ENCODE peak calls at places on chromosomes 7 and 10, in four cellular contexts. Z, P, O and R are unnamed samples.

GRCh38 chr7:1754345-1754908 is 84.3 kb downstream of the ELFN1 start:
- DNase-seq in Z (no peak), P (no peak), O (no peak), R (no peak)

GRCh38 chr10:91163269-91163708 is 57.2 kb upstream of the PCGF5 start:
- DNase-seq in Z (peak), P (peak), O (peak), R (peak)

GRCh38 chr7:157194948-157195347 is 56.2 kb downstream of the UBE3C start:
- DNase-seq in Z (no peak), P (no peak), O (no peak), R (no peak)

GRCh38 chr7:40884226-40884625 is 749.4 kb downstream of the SUGCT start:
- DNase-seq in Z (no peak), P (no peak), O (no peak), R (no peak)

GRCh38 chr10:132446661-132447445 is 49.9 kb downstream of the PWWP2B start:
- DNase-seq in Z (peak), P (peak), O (no peak), R (peak)

GRCh38 chr7:70710011-70710480 is 421.9 kb upstream of the GALNT17 start:
- DNase-seq in Z (peak), P (no peak), O (no peak), R (peak)

GRCh38 chr10:62632071-62632809 is 172.3 kb upstream of the ADO start:
- DNase-seq in Z (peak), P (no peak), O (no peak), R (peak)

GRCh38 chr7:1531263-1531978 is 919 bp downstream of the MAFK start:
- DNase-seq in Z (peak), P (no peak), O (peak), R (peak)

GRCh38 chr10:103276941-103277712 is at the start of gene INA:
- DNase-seq in Z (peak), P (no peak), O (peak), R (no peak)

GRCh38 chr7:30519122-30519521 is 14.5 kb upstream of the GGCT start:
- DNase-seq in Z (no peak), P (no peak), O (no peak), R (no peak)

GRCh38 chr7:101912711-101913110 is 95.3 kb downstream of the CUX1 start:
- DNase-seq in Z (no peak), P (no peak), O (no peak), R (no peak)

GRCh38 chr7:101913247-101913721 is 95.9 kb downstream of the CUX1 start:
- DNase-seq in Z (no peak), P (no peak), O (no peak), R (no peak)

GRCh38 chr7:101913876-101914275 is 96.5 kb downstream of the CUX1 start:
- DNase-seq in Z (no peak), P (peak), O (no peak), R (no peak)

GRCh38 chr7:101911011-101911799 is 93.8 kb downstream of the CUX1 start:
- DNase-seq in Z (no peak), P (no peak), O (no peak), R (no peak)

GRCh38 chr7:101911800-101912705 is 94.6 kb downstream of the CUX1 start:
- DNase-seq in Z (no peak), P (peak), O (no peak), R (peak)
- TF ChIP-seq MAX in Z (no peak), P (no peak), O (no peak), R (peak)

GRCh38 chr10:5711637-5712036 is 27.0 kb downstream of the TASOR2 start:
- DNase-seq in Z (no peak), P (no peak), O (peak), R (no peak)
- H3K4me3 ChIP-seq in Z (no peak), P (no peak), O (no peak), R (no peak)

GRCh38 chr7:99379043-99379577 is 4.6 kb downstream of the ARPC1B start:
- DNase-seq in Z (peak), P (no peak), O (peak), R (peak)
- TF ChIP-seq MAX in Z (no peak), P (no peak), O (no peak), R (peak)

DNA sequence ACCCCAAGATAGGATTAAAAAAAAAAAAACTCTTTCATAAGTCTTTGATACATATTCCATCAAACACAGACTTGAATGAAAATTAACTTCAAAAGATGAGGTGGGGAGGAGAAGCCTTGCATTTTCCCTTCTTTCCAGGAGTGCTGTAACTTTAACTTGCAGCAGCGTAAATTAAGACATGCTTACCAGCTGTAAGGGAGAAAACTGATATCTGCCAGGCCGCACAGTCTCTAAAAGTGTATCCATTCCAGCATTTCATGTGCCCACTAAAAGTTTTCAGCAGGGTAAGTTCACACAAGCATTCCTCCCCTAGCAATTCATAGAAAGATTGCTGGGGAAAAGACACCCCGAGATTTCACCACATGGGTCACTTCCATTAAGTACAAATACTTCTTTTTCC is 4.7 kb downstream of the CTBP2 start:
- DNase-seq in Z (no peak), P (no peak), O (no peak), R (no peak)
- H3K4me3 ChIP-seq in Z (no peak), P (peak), O (no peak), R (no peak)

GRCh38 chr10:130021373-130021950 is 57.4 kb upstream of the EBF3 start:
- DNase-seq in Z (no peak), P (no peak), O (no peak), R (peak)
- TF ChIP-seq MAX in Z (no peak), P (no peak), O (no peak), R (peak)